ENCODE peak calls at places on chromosomes 5 and 9, in four cellular contexts. Y is NCI-H1417, R is fibroblast of pulmonary artery, D is esophagus squamous epithelium. L is an unnamed sample.

GRCh38 chr5:173746050-173746449 is 129.6 kb upstream of the BOD1 start:
- DNase-seq in Y (no peak), R (no peak), D (no peak), L (peak)

GRCh38 chr5:39780341-39780740 is 355.6 kb upstream of the DAB2 start:
- DNase-seq in Y (no peak), R (peak), D (no peak), L (peak)

GRCh38 chr9:90607701-90608122 is 34.9 kb downstream of the DIRAS2 start:
- DNase-seq in Y (no peak), R (no peak), D (no peak), L (no peak)

GRCh38 chr9:125407974-125408900 is 146.6 kb downstream of the GAPVD1 start:
- DNase-seq in Y (peak), R (peak), D (no peak), L (peak)

GRCh38 chr9:101460965-101461364 is 25.4 kb upstream of the ALDOB start:
- DNase-seq in Y (no peak), R (no peak), D (no peak), L (no peak)

GRCh38 chr9:91814681-91815212 is 135.3 kb downstream of the ROR2 start:
- DNase-seq in Y (no peak), R (no peak), D (no peak), L (no peak)

GRCh38 chr9:125694478-125694877 is 12.5 kb downstream of the MAPKAP1 start:
- DNase-seq in Y (no peak), R (peak), D (no peak), L (peak)

GRCh38 chr9:35152926-35153325 is 8.9 kb upstream of the UNC13B start:
- DNase-seq in Y (no peak), R (no peak), D (no peak), L (no peak)

GRCh38 chr9:6646028-6646636 is 603 bp upstream of the GLDC start:
- DNase-seq in Y (no peak), R (no peak), D (no peak), L (no peak)

GRCh38 chr5:111364992-111365391 is 140.8 kb downstream of the CAMK4 start:
- DNase-seq in Y (no peak), R (peak), D (no peak), L (peak)

GRCh38 chr9:99023229-99023628 is 79.5 kb downstream of the COL15A1 start:
- DNase-seq in Y (no peak), R (no peak), D (no peak), L (no peak)

GRCh38 chr5:170330568-170331054 is 33.0 kb upstream of the LCP2 start:
- DNase-seq in Y (no peak), R (no peak), D (no peak), L (no peak)

GRCh38 chr9:69905291-69905690 is 84.7 kb downstream of the CFAP95 start:
- DNase-seq in Y (no peak), R (no peak), D (no peak), L (no peak)

GRCh38 chr9:129813661-129814060 is 10.3 kb downstream of the TOR1A start:
- DNase-seq in Y (no peak), R (no peak), D (no peak), L (no peak)

GRCh38 chr5:132873930-132874271 is 433 bp downstream of the LEAP2 start:
- DNase-seq in Y (no peak), R (no peak), D (no peak), L (no peak)

GRCh38 chr9:111691686-111692329 is 30.4 kb downstream of the GNG10 start:
- DNase-seq in Y (peak), R (peak), D (no peak), L (peak)

GRCh38 chr9:5630038-5630507 is 1.2 kb downstream of the RIC1 start:
- DNase-seq in Y (no peak), R (peak), D (no peak), L (peak)

GRCh38 chr5:11715797-11716196 is 188.4 kb downstream of the CTNND2 start:
- DNase-seq in Y (no peak), R (no peak), D (no peak), L (no peak)

GRCh38 chr5:177540438-177540837 is 13.9 kb downstream of the FAM193B start:
- DNase-seq in Y (no peak), R (no peak), D (no peak), L (no peak)

L was measured in cardiac fibroblast.